ENCODE peak calls at places on chromosome 16, in six cellular contexts. One of them, this sample, is unnamed. For H3K4me1, the result is how much of the 10 kb centered on the place peaks cover.

GRCh38 chr16:81632392-81633146 is 146.5 kb upstream of the PLCG2 start:
- DNase-seq in adrenal gland: peak
- DNase-seq in left ventricle myocardium inferior: no peak
- DNase-seq in GM23248: peak
- DNase-seq in HCT116: peak
- DNase-seq in naive thymus-derived CD4-positive, alpha-beta T cell: peak
- DNase-seq in this sample: peak

GRCh38 chr16:57185446-57185944 is 344 bp downstream of the PSME3IP1 start:
- DNase-seq in GM23248: peak
- DNase-seq in HCT116: no peak
- DNase-seq in adrenal gland: peak
- DNase-seq in naive thymus-derived CD4-positive, alpha-beta T cell: no peak
- DNase-seq in left ventricle myocardium inferior: peak
- DNase-seq in this sample: no peak

GRCh38 chr16:86222965-86223551 is 287.3 kb upstream of the FOXF1 start:
- DNase-seq in naive thymus-derived CD4-positive, alpha-beta T cell: no peak
- DNase-seq in GM23248: peak
- DNase-seq in left ventricle myocardium inferior: no peak
- DNase-seq in HCT116: no peak
- DNase-seq in adrenal gland: no peak
- DNase-seq in this sample: no peak

GRCh38 chr16:21279501-21279900 is 1.4 kb upstream of the CRYM start:
- DNase-seq in naive thymus-derived CD4-positive, alpha-beta T cell: no peak
- DNase-seq in HCT116: no peak
- DNase-seq in adrenal gland: no peak
- DNase-seq in GM23248: peak
- DNase-seq in left ventricle myocardium inferior: no peak
- DNase-seq in this sample: no peak

GRCh38 chr16:19831678-19832077 is 53.0 kb downstream of the GPRC5B start:
- DNase-seq in left ventricle myocardium inferior: no peak
- DNase-seq in HCT116: no peak
- DNase-seq in adrenal gland: peak
- DNase-seq in GM23248: peak
- DNase-seq in naive thymus-derived CD4-positive, alpha-beta T cell: no peak
- DNase-seq in this sample: no peak

GRCh38 chr16:82660078-82660645 is 33.4 kb downstream of the CDH13 start:
- DNase-seq in GM23248: peak
- DNase-seq in naive thymus-derived CD4-positive, alpha-beta T cell: no peak
- DNase-seq in adrenal gland: no peak
- DNase-seq in left ventricle myocardium inferior: no peak
- DNase-seq in HCT116: no peak
- DNase-seq in this sample: no peak

GRCh38 chr16:29012913-29013641 is 28.2 kb downstream of the LAT start:
- DNase-seq in adrenal gland: no peak
- DNase-seq in naive thymus-derived CD4-positive, alpha-beta T cell: peak
- DNase-seq in HCT116: no peak
- DNase-seq in left ventricle myocardium inferior: no peak
- DNase-seq in GM23248: no peak
- DNase-seq in this sample: peak

GRCh38 chr16:46748775-46749705 is 896 bp upstream of the MYLK3 start:
- DNase-seq in naive thymus-derived CD4-positive, alpha-beta T cell: no peak
- DNase-seq in adrenal gland: peak
- DNase-seq in GM23248: no peak
- DNase-seq in HCT116: no peak
- DNase-seq in left ventricle myocardium inferior: peak
- DNase-seq in this sample: no peak

GRCh38 chr16:12206749-12207142 is 230.2 kb downstream of the SNX29 start:
- DNase-seq in adrenal gland: no peak
- DNase-seq in naive thymus-derived CD4-positive, alpha-beta T cell: no peak
- DNase-seq in GM23248: no peak
- DNase-seq in left ventricle myocardium inferior: no peak
- DNase-seq in HCT116: no peak
- DNase-seq in this sample: no peak

GRCh38 chr16:79863128-79864031 is 262.8 kb upstream of the MAF start:
- DNase-seq in naive thymus-derived CD4-positive, alpha-beta T cell: no peak
- DNase-seq in left ventricle myocardium inferior: no peak
- DNase-seq in adrenal gland: no peak
- DNase-seq in HCT116: no peak
- DNase-seq in GM23248: no peak
- DNase-seq in this sample: no peak

GRCh38 chr16:73949574-73950348 is 346.9 kb upstream of the PSMD7 start:
- DNase-seq in GM23248: peak
- DNase-seq in adrenal gland: peak
- DNase-seq in naive thymus-derived CD4-positive, alpha-beta T cell: no peak
- DNase-seq in left ventricle myocardium inferior: no peak
- DNase-seq in HCT116: no peak
- DNase-seq in this sample: no peak

GRCh38 chr16:27281285-27281684 is 12.7 kb upstream of the NSMCE1 start:
- DNase-seq in left ventricle myocardium inferior: no peak
- DNase-seq in HCT116: no peak
- DNase-seq in GM23248: no peak
- DNase-seq in adrenal gland: no peak
- DNase-seq in naive thymus-derived CD4-positive, alpha-beta T cell: peak
- DNase-seq in this sample: peak

GRCh38 chr16:81597079-81597658 is 152.6 kb downstream of the CMIP start:
- DNase-seq in HCT116: no peak
- DNase-seq in GM23248: no peak
- DNase-seq in adrenal gland: no peak
- DNase-seq in naive thymus-derived CD4-positive, alpha-beta T cell: no peak
- DNase-seq in left ventricle myocardium inferior: no peak
- DNase-seq in this sample: no peak

DNA sequence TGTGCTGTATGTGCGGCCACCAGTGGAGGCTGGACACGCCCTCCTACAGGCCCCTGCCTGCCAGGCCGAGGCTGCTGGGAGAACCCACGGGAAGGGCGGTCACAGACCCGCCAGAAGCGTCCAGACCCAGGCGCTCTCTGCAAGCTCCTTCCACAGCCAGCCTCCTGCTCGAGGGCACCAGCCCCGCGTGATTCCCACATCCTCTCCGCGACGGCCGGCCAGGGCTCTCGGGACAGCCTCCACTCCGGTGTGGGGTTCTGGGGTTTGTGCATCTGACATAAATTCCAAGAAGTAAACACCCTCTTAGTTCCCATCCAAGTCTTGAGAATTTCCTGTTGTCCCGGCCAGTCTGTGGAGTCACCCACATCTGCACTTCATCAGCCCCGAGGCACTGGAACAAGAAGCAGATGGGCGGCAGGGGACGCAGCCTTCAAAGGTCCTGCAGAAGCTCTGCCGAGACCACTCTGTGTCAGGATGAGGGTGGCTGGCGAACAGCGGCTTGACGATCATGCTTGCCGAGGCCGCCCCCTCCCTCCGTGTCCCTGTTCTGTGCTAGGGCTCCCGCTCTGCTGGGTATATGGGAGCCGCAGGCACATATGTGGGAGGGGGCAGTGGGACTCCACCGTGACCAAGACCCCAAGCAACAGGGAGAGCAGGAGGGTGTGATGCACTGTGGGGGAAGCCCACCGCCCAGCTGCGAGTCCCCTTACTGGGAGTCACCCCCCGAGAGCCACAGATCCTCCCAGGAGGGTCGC is 2.4 kb upstream of the TMEM204 start:
- DNase-seq in left ventricle myocardium inferior: peak
- DNase-seq in adrenal gland: peak
- DNase-seq in naive thymus-derived CD4-positive, alpha-beta T cell: no peak
- DNase-seq in GM23248: peak
- DNase-seq in HCT116: no peak
- DNase-seq in this sample: no peak
- H3K4me1 ChIP-seq in left ventricle myocardium inferior: half or more
- H3K4me1 ChIP-seq in adrenal gland: under half
- H3K4me1 ChIP-seq in naive thymus-derived CD4-positive, alpha-beta T cell: under half
- H3K4me1 ChIP-seq in GM23248: under half
- H3K4me1 ChIP-seq in HCT116: under half
- H3K4me1 ChIP-seq in this sample: under half

GRCh38 chr16:75526032-75526790 is 9.7 kb downstream of the CHST5 start:
- DNase-seq in left ventricle myocardium inferior: no peak
- DNase-seq in naive thymus-derived CD4-positive, alpha-beta T cell: no peak
- DNase-seq in HCT116: no peak
- DNase-seq in GM23248: no peak
- DNase-seq in adrenal gland: no peak
- DNase-seq in this sample: no peak

GRCh38 chr16:75529056-75529905 is 6.6 kb downstream of the CHST5 start:
- DNase-seq in GM23248: no peak
- DNase-seq in adrenal gland: no peak
- DNase-seq in naive thymus-derived CD4-positive, alpha-beta T cell: no peak
- DNase-seq in left ventricle myocardium inferior: no peak
- DNase-seq in HCT116: no peak
- DNase-seq in this sample: no peak

GRCh38 chr16:75529959-75530358 is 5.9 kb downstream of the CHST5 start:
- DNase-seq in left ventricle myocardium inferior: no peak
- DNase-seq in GM23248: no peak
- DNase-seq in naive thymus-derived CD4-positive, alpha-beta T cell: no peak
- DNase-seq in HCT116: no peak
- DNase-seq in adrenal gland: no peak
- DNase-seq in this sample: no peak

GRCh38 chr16:75532142-75532765 is 3.7 kb downstream of the CHST5 start:
- DNase-seq in left ventricle myocardium inferior: no peak
- DNase-seq in naive thymus-derived CD4-positive, alpha-beta T cell: no peak
- DNase-seq in adrenal gland: no peak
- DNase-seq in GM23248: no peak
- DNase-seq in HCT116: no peak
- DNase-seq in this sample: no peak

DNA sequence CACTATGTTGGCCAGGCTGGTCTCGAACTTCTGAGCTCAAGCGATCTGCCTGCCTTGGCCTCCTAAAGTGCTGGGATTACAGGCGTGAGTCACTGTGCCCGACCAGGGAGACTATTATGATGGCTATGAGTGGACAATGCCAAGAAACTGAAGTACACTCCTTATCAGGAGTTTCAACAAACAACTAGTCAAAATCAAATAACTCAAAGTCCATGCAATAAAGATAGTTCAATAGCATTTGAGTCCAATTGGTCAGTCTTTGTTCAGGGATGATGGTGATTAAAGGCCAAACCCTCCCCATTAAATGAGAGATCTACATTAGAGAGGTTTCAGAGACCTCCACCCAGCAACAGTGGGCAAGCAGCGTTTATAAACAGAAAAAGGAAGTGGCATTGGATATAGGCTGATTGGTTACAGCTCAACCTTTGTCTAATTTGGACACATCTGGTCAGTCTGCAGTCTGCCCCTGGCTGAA is 8.0 kb downstream of the CHST5 start:
- DNase-seq in GM23248: no peak
- DNase-seq in naive thymus-derived CD4-positive, alpha-beta T cell: no peak
- DNase-seq in left ventricle myocardium inferior: no peak
- DNase-seq in adrenal gland: peak
- DNase-seq in HCT116: no peak
- DNase-seq in this sample: no peak
- H3K4me1 ChIP-seq in GM23248: under half
- H3K4me1 ChIP-seq in naive thymus-derived CD4-positive, alpha-beta T cell: under half
- H3K4me1 ChIP-seq in left ventricle myocardium inferior: under half
- H3K4me1 ChIP-seq in adrenal gland: under half
- H3K4me1 ChIP-seq in HCT116: under half
- H3K4me1 ChIP-seq in this sample: under half

GRCh38 chr16:89367538-89368059 is 122.8 kb downstream of the ANKRD11 start:
- DNase-seq in HCT116: no peak
- DNase-seq in adrenal gland: no peak
- DNase-seq in naive thymus-derived CD4-positive, alpha-beta T cell: no peak
- DNase-seq in left ventricle myocardium inferior: no peak
- DNase-seq in GM23248: no peak
- DNase-seq in this sample: no peak
- H3K4me1 ChIP-seq in HCT116: under half
- H3K4me1 ChIP-seq in adrenal gland: under half
- H3K4me1 ChIP-seq in naive thymus-derived CD4-positive, alpha-beta T cell: under half
- H3K4me1 ChIP-seq in left ventricle myocardium inferior: half or more
- H3K4me1 ChIP-seq in GM23248: half or more
- H3K4me1 ChIP-seq in this sample: half or more

GRCh38 chr16:88909431-88910210 is 43.2 kb upstream of the PABPN1L start:
- DNase-seq in naive thymus-derived CD4-positive, alpha-beta T cell: no peak
- DNase-seq in left ventricle myocardium inferior: no peak
- DNase-seq in GM23248: no peak
- DNase-seq in adrenal gland: no peak
- DNase-seq in HCT116: no peak
- DNase-seq in this sample: no peak
- H3K4me1 ChIP-seq in naive thymus-derived CD4-positive, alpha-beta T cell: under half
- H3K4me1 ChIP-seq in left ventricle myocardium inferior: half or more
- H3K4me1 ChIP-seq in GM23248: under half
- H3K4me1 ChIP-seq in adrenal gland: under half
- H3K4me1 ChIP-seq in HCT116: under half
- H3K4me1 ChIP-seq in this sample: under half